ENCODE peak calls at places on chromosomes 16 and 17, in nine cellular contexts. One of them, this sample, is unnamed.
A peak's percentile ranks its signal among the peaks of the same experiment; 100 is the strongest.

GRCh38 chr16:56316545-56316944 is 108.8 kb downstream of the AMFR start:
- DNase-seq in suprapubic skin: no peak
- DNase-seq in prostate gland: no peak
- DNase-seq in HL-60: no peak
- DNase-seq in Panc1: no peak
- DNase-seq in HCT116: no peak
- DNase-seq in K562: no peak
- DNase-seq in GM12891: no peak
- DNase-seq in GM23338: no peak
- DNase-seq in this sample: no peak

GRCh38 chr17:49260011-49260921 is 29.7 kb upstream of the PHOSPHO1 start:
- DNase-seq in GM12891: peak; percentile 53
- DNase-seq in HCT116: peak; percentile 84
- DNase-seq in Panc1: peak; percentile 42
- DNase-seq in GM23338: peak; percentile 70
- DNase-seq in suprapubic skin: peak; percentile 83
- DNase-seq in K562: peak; percentile 74
- DNase-seq in prostate gland: peak; percentile 25
- DNase-seq in HL-60: peak; percentile 43
- DNase-seq in this sample: no peak

GRCh38 chr17:7548585-7549400 is at the start of gene TNFSF12:
- DNase-seq in prostate gland: peak; percentile 59
- DNase-seq in HL-60: no peak
- DNase-seq in Panc1: no peak
- DNase-seq in K562: peak; percentile 73
- DNase-seq in GM12891: peak; percentile 66
- DNase-seq in suprapubic skin: no peak
- DNase-seq in HCT116: no peak
- DNase-seq in GM23338: peak; percentile 68
- DNase-seq in this sample: no peak

GRCh38 chr17:31291820-31292219 is 5.2 kb downstream of the OMG start:
- DNase-seq in GM23338: no peak
- DNase-seq in prostate gland: no peak
- DNase-seq in GM12891: no peak
- DNase-seq in HCT116: no peak
- DNase-seq in Panc1: no peak
- DNase-seq in suprapubic skin: no peak
- DNase-seq in K562: no peak
- DNase-seq in HL-60: no peak
- DNase-seq in this sample: no peak

GRCh38 chr16:1168837-1169236 is 15.9 kb downstream of the CACNA1H start:
- DNase-seq in suprapubic skin: no peak
- DNase-seq in Panc1: no peak
- DNase-seq in prostate gland: no peak
- DNase-seq in HCT116: no peak
- DNase-seq in K562: no peak
- DNase-seq in HL-60: no peak
- DNase-seq in GM12891: no peak
- DNase-seq in GM23338: no peak
- DNase-seq in this sample: no peak

GRCh38 chr17:54015734-54016133 is 193.0 kb downstream of the KIF2B start:
- DNase-seq in Panc1: no peak
- DNase-seq in HCT116: no peak
- DNase-seq in HL-60: no peak
- DNase-seq in GM12891: no peak
- DNase-seq in K562: no peak
- DNase-seq in GM23338: no peak
- DNase-seq in suprapubic skin: no peak
- DNase-seq in prostate gland: no peak
- DNase-seq in this sample: no peak

GRCh38 chr16:57489229-57489628 is 2.9 kb upstream of the DOK4 start:
- DNase-seq in GM12891: no peak
- DNase-seq in HL-60: no peak
- DNase-seq in Panc1: no peak
- DNase-seq in HCT116: no peak
- DNase-seq in suprapubic skin: no peak
- DNase-seq in GM23338: no peak
- DNase-seq in K562: no peak
- DNase-seq in prostate gland: no peak
- DNase-seq in this sample: no peak

GRCh38 chr17:78774456-78774855 is 7.6 kb downstream of the CYTH1 start:
- DNase-seq in prostate gland: no peak
- DNase-seq in GM23338: no peak
- DNase-seq in K562: no peak
- DNase-seq in suprapubic skin: no peak
- DNase-seq in HL-60: no peak
- DNase-seq in HCT116: no peak
- DNase-seq in Panc1: no peak
- DNase-seq in GM12891: no peak
- DNase-seq in this sample: no peak

GRCh38 chr17:14805348-14805747 is 459.8 kb downstream of the PMP22 start:
- DNase-seq in K562: no peak
- DNase-seq in GM23338: peak; percentile 60
- DNase-seq in Panc1: no peak
- DNase-seq in GM12891: no peak
- DNase-seq in HL-60: no peak
- DNase-seq in prostate gland: no peak
- DNase-seq in HCT116: no peak
- DNase-seq in suprapubic skin: no peak
- DNase-seq in this sample: no peak

GRCh38 chr17:49553676-49554335 is 21.9 kb upstream of the NXPH3 start:
- DNase-seq in HL-60: peak; percentile 45
- DNase-seq in suprapubic skin: peak; percentile 11
- DNase-seq in Panc1: no peak
- DNase-seq in prostate gland: no peak
- DNase-seq in GM12891: no peak
- DNase-seq in HCT116: no peak
- DNase-seq in K562: no peak
- DNase-seq in GM23338: no peak
- DNase-seq in this sample: no peak

GRCh38 chr17:78223061-78223460 is 8.4 kb upstream of the TMEM235 start:
- DNase-seq in suprapubic skin: no peak
- DNase-seq in Panc1: no peak
- DNase-seq in prostate gland: no peak
- DNase-seq in HL-60: no peak
- DNase-seq in HCT116: no peak
- DNase-seq in GM12891: no peak
- DNase-seq in K562: no peak
- DNase-seq in GM23338: no peak
- DNase-seq in this sample: no peak

GRCh38 chr17:1473841-1474240 is 17.8 kb upstream of the CRK start:
- DNase-seq in HL-60: no peak
- DNase-seq in GM12891: no peak
- DNase-seq in prostate gland: no peak
- DNase-seq in Panc1: no peak
- DNase-seq in suprapubic skin: no peak
- DNase-seq in K562: no peak
- DNase-seq in HCT116: no peak
- DNase-seq in GM23338: no peak
- DNase-seq in this sample: no peak

GRCh38 chr16:27291106-27291505 is 22.5 kb upstream of the NSMCE1 start:
- DNase-seq in HL-60: no peak
- DNase-seq in suprapubic skin: no peak
- DNase-seq in K562: no peak
- DNase-seq in HCT116: no peak
- DNase-seq in Panc1: no peak
- DNase-seq in GM12891: no peak
- DNase-seq in GM23338: no peak
- DNase-seq in prostate gland: no peak
- DNase-seq in this sample: no peak

GRCh38 chr17:57874434-57875108 is 24.7 kb upstream of the MRPS23 start:
- DNase-seq in GM23338: peak; percentile 97
- DNase-seq in suprapubic skin: no peak
- DNase-seq in K562: no peak
- DNase-seq in prostate gland: no peak
- DNase-seq in HL-60: peak; percentile 74
- DNase-seq in Panc1: no peak
- DNase-seq in HCT116: no peak
- DNase-seq in GM12891: no peak
- DNase-seq in this sample: no peak
- TF ChIP-seq POLR2AphosphoS5 in GM23338: no peak
- TF ChIP-seq POLR2AphosphoS5 in suprapubic skin: no peak
- TF ChIP-seq POLR2AphosphoS5 in K562: no peak
- TF ChIP-seq POLR2AphosphoS5 in prostate gland: no peak
- TF ChIP-seq POLR2AphosphoS5 in HL-60: peak; percentile 27
- TF ChIP-seq POLR2AphosphoS5 in Panc1: no peak
- TF ChIP-seq POLR2AphosphoS5 in HCT116: no peak
- TF ChIP-seq POLR2AphosphoS5 in GM12891: no peak
- TF ChIP-seq POLR2AphosphoS5 in this sample: peak; percentile 55

DNA sequence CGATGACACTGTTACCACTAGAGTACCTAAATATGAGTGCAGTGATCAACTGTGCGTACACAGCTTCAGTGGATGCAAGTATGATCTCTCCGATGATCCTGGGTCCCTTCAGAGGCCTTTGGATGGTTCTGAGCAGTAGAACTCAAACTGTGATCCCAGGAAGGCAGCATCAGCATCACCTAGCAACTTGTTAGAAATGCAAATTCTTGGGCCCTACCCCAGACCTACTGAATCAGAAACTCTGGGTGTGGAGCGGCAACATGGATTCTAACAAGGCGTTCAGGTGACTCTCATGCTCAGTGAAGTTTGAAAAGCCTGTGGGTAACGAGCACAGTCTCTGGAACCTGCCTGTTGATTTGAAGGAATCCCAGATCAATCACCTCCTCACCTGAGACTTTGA is 25.4 kb downstream of the TOX3 start:
- DNase-seq in GM12891: no peak
- DNase-seq in K562: no peak
- DNase-seq in Panc1: no peak
- DNase-seq in prostate gland: no peak
- DNase-seq in HL-60: no peak
- DNase-seq in GM23338: peak; percentile 53
- DNase-seq in HCT116: no peak
- DNase-seq in suprapubic skin: no peak
- DNase-seq in this sample: no peak
- TF ChIP-seq POLR2AphosphoS5 in GM12891: no peak
- TF ChIP-seq POLR2AphosphoS5 in K562: no peak
- TF ChIP-seq POLR2AphosphoS5 in Panc1: no peak
- TF ChIP-seq POLR2AphosphoS5 in prostate gland: no peak
- TF ChIP-seq POLR2AphosphoS5 in HL-60: no peak
- TF ChIP-seq POLR2AphosphoS5 in GM23338: no peak
- TF ChIP-seq POLR2AphosphoS5 in HCT116: no peak
- TF ChIP-seq POLR2AphosphoS5 in suprapubic skin: no peak
- TF ChIP-seq POLR2AphosphoS5 in this sample: no peak

DNA sequence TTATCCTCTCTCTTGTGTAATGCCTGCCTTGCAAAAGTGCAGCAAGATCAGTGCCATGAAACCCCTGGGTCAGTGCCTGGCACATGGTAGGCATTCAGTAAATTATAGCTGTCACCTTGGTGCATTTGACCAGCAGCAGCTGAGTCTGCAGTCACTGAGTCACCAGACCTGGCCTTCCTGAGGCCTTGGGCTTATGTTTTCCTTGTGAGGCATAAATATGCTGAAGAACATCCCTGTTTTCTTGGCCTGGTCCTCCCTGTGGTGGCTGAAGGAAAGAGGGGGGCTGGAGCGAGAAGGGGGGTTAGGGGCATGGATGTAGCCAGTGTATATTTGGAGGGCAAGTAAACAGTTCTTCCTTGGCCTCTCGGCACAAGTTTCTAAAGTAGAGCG is 26.4 kb downstream of the EPN2 start:
- DNase-seq in GM12891: no peak
- DNase-seq in suprapubic skin: no peak
- DNase-seq in K562: no peak
- DNase-seq in GM23338: no peak
- DNase-seq in HL-60: no peak
- DNase-seq in Panc1: no peak
- DNase-seq in prostate gland: no peak
- DNase-seq in HCT116: no peak
- DNase-seq in this sample: no peak
- TF ChIP-seq POLR2AphosphoS5 in GM12891: no peak
- TF ChIP-seq POLR2AphosphoS5 in suprapubic skin: no peak
- TF ChIP-seq POLR2AphosphoS5 in K562: no peak
- TF ChIP-seq POLR2AphosphoS5 in GM23338: no peak
- TF ChIP-seq POLR2AphosphoS5 in HL-60: no peak
- TF ChIP-seq POLR2AphosphoS5 in Panc1: no peak
- TF ChIP-seq POLR2AphosphoS5 in prostate gland: peak; percentile 58
- TF ChIP-seq POLR2AphosphoS5 in HCT116: no peak
- TF ChIP-seq POLR2AphosphoS5 in this sample: no peak

GRCh38 chr17:50868594-50868993 is 2.4 kb upstream of the TOB1 start:
- DNase-seq in HCT116: no peak
- DNase-seq in K562: no peak
- DNase-seq in suprapubic skin: no peak
- DNase-seq in GM12891: no peak
- DNase-seq in Panc1: no peak
- DNase-seq in prostate gland: no peak
- DNase-seq in HL-60: no peak
- DNase-seq in GM23338: no peak
- DNase-seq in this sample: no peak

GRCh38 chr17:50871369-50871768 is 5.2 kb upstream of the TOB1 start:
- DNase-seq in Panc1: no peak
- DNase-seq in GM23338: no peak
- DNase-seq in GM12891: no peak
- DNase-seq in prostate gland: no peak
- DNase-seq in HCT116: no peak
- DNase-seq in K562: no peak
- DNase-seq in HL-60: peak; percentile 49
- DNase-seq in suprapubic skin: no peak
- DNase-seq in this sample: no peak

GRCh38 chr17:50875074-50875473 is 8.9 kb upstream of the TOB1 start:
- DNase-seq in Panc1: no peak
- DNase-seq in GM23338: no peak
- DNase-seq in prostate gland: no peak
- DNase-seq in HCT116: no peak
- DNase-seq in K562: no peak
- DNase-seq in HL-60: no peak
- DNase-seq in suprapubic skin: no peak
- DNase-seq in GM12891: no peak
- DNase-seq in this sample: no peak

GRCh38 chr17:50871898-50872297 is 5.7 kb upstream of the TOB1 start:
- DNase-seq in HCT116: no peak
- DNase-seq in prostate gland: no peak
- DNase-seq in Panc1: no peak
- DNase-seq in GM12891: no peak
- DNase-seq in suprapubic skin: no peak
- DNase-seq in HL-60: no peak
- DNase-seq in K562: no peak
- DNase-seq in GM23338: no peak
- DNase-seq in this sample: no peak

DNA sequence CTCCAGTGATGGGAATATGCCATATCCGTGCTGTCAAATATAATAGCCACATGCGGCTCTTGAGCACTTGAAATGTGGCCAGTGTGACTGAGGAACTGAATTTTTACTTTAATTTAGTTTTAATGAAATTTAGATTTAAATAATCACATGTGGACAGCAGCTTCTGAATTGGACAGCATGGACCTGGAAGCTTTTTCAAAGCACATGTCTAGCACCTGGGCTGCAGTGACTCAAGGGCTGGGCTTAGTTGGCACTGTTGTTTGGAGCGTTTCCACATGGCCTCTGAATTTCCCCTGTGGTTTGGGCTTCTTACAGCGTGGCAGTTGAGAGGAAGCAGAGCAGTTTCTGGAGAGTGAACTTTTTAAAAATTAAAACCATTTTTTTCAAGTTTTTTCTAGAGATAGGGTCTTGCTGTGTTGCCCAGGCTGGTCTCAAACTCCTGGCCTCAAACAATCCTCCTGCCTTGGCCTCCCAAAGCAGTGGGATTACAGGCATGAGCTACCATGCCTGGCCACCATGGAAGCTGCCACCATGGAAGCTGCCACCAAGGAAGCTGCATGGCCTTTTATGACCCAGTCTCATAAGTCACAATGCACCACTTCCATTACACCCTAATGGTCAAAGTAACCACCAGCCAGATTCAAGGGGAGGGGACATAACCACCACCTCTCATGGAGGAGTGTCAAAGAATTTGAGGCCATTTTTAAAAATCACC is 6.7 kb upstream of the TOB1 start:
- DNase-seq in prostate gland: peak; percentile 35
- DNase-seq in GM23338: no peak
- DNase-seq in HL-60: peak; percentile 82
- DNase-seq in HCT116: no peak
- DNase-seq in Panc1: no peak
- DNase-seq in GM12891: no peak
- DNase-seq in suprapubic skin: no peak
- DNase-seq in K562: no peak
- DNase-seq in this sample: no peak
- TF ChIP-seq POLR2AphosphoS5 in prostate gland: no peak
- TF ChIP-seq POLR2AphosphoS5 in GM23338: no peak
- TF ChIP-seq POLR2AphosphoS5 in HL-60: peak; percentile 65
- TF ChIP-seq POLR2AphosphoS5 in HCT116: no peak
- TF ChIP-seq POLR2AphosphoS5 in Panc1: no peak
- TF ChIP-seq POLR2AphosphoS5 in GM12891: no peak
- TF ChIP-seq POLR2AphosphoS5 in suprapubic skin: no peak
- TF ChIP-seq POLR2AphosphoS5 in K562: no peak
- TF ChIP-seq POLR2AphosphoS5 in this sample: no peak